ENCODE peak calls at places on chromosomes 2 and 18, in seven cellular contexts. P is IMR-90; K is astrocyte of the spinal cord; V is right cardiac atrium; G is CD8-positive, alpha-beta T cell; M is cardiac fibroblast; Y is psoas muscle. R is an unnamed sample.

GRCh38 chr2:65940856-65941255 is 494.1 kb upstream of the MEIS1 start:
- DNase-seq in K (no peak), G (no peak), M (no peak), Y (no peak), P (no peak), V (no peak), R (no peak)

GRCh38 chr18:76495435-76496199 is 575 bp upstream of the ZNF516 start:
- DNase-seq in G (no peak), Y (peak), P (peak), M (peak), V (peak), K (peak), R (peak)

GRCh38 chr2:75311993-75312392 is 112.7 kb upstream of the TACR1 start:
- DNase-seq in Y (no peak), K (no peak), G (no peak), V (no peak), M (no peak), P (no peak), R (no peak)

GRCh38 chr18:47149457-47150028 is 757 bp downstream of the HDHD2 start:
- DNase-seq in Y (no peak), M (no peak), G (no peak), V (peak), P (peak), K (no peak), R (peak)

GRCh38 chr2:128440666-128441340 is 122.1 kb upstream of the HS6ST1 start:
- DNase-seq in M (no peak), V (peak), K (no peak), P (no peak), Y (no peak), G (no peak), R (no peak)

GRCh38 chr2:113894156-113894743 is 4.4 kb downstream of the ACTR3 start:
- DNase-seq in Y (no peak), P (peak), V (no peak), M (peak), K (peak), G (no peak), R (no peak)

GRCh38 chr2:226211439-226211838 is 588.2 kb downstream of the IRS1 start:
- DNase-seq in V (no peak), M (peak), P (peak), K (peak), Y (no peak), G (no peak), R (no peak)

GRCh38 chr2:120134263-120134662 is 88.9 kb downstream of the TMEM185B start:
- DNase-seq in Y (no peak), M (peak), P (peak), V (no peak), G (no peak), K (peak), R (peak)

GRCh38 chr2:60529111-60529510 is 24.3 kb downstream of the BCL11A start:
- DNase-seq in V (no peak), K (no peak), M (no peak), G (no peak), Y (no peak), P (no peak), R (peak)

GRCh38 chr2:104856086-104856972 is 2.4 kb downstream of the POU3F3 start:
- DNase-seq in Y (no peak), V (no peak), G (no peak), K (peak), M (no peak), P (no peak), R (no peak)

GRCh38 chr2:104853401-104853925 is 452 bp upstream of the POU3F3 start:
- DNase-seq in Y (no peak), V (no peak), M (no peak), G (no peak), K (no peak), P (no peak), R (no peak)

GRCh38 chr2:104855174-104856085 is 1.5 kb downstream of the POU3F3 start:
- DNase-seq in M (no peak), P (no peak), V (no peak), K (no peak), G (no peak), Y (no peak), R (no peak)

GRCh38 chr2:104853926-104854506 is at the start of gene POU3F3:
- DNase-seq in V (peak), M (no peak), Y (peak), G (peak), P (no peak), K (peak), R (peak)

GRCh38 chr2:104854507-104855173 is 725 bp downstream of the POU3F3 start:
- DNase-seq in Y (no peak), K (peak), G (no peak), P (no peak), M (no peak), V (no peak), R (no peak)
- H3K4me3 ChIP-seq in Y (peak), K (peak), G (peak), P (no peak), M (no peak), V (peak), R (no peak)

GRCh38 chr18:11960743-11961380 is 20.4 kb upstream of the IMPA2 start:
- DNase-seq in P (no peak), M (no peak), G (no peak), K (no peak), Y (no peak), V (no peak), R (no peak)
- H3K4me3 ChIP-seq in P (no peak), M (no peak), G (no peak), K (no peak), Y (no peak), V (no peak), R (no peak)

GRCh38 chr2:135870571-135870970 is 5.7 kb downstream of the MCM6 start:
- DNase-seq in G (no peak), K (no peak), Y (no peak), M (no peak), V (no peak), P (no peak), R (no peak)

GRCh38 chr2:135875491-135876065 is 665 bp downstream of the MCM6 start:
- DNase-seq in G (peak), V (peak), M (peak), K (peak), P (peak), Y (peak), R (peak)

GRCh38 chr2:135876066-135876711 is at the start of gene MCM6:
- DNase-seq in P (peak), Y (peak), V (peak), K (peak), G (peak), M (peak), R (peak)

GRCh38 chr2:135874966-135875365 is 1.3 kb downstream of the MCM6 start:
- DNase-seq in K (no peak), Y (no peak), G (no peak), V (no peak), P (no peak), M (no peak), R (no peak)
- H3K4me3 ChIP-seq in K (peak), Y (peak), G (peak), V (no peak), P (no peak), M (no peak), R (peak)

DNA sequence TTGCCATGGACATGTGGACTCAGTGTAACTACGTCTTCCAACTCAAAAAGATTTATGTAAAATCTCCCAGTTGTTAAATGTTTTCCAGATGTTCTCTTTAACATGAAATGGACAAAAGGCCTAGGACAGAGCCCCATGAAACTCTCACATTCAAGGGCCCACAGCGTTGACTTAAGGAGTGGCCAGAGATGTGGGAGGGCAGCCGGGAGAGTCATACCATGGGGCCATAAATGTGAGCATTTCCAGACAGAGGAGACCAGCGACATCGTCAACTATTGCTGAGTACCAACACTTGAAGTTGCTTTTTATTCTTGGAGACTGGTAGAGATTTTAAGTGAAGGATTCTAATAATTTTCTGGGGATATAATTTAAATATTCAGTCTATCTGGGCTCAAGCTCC is 10.0 kb downstream of the SLC3A1 start:
- DNase-seq in K (no peak), P (no peak), V (no peak), G (no peak), Y (no peak), M (no peak), R (no peak)
- H3K4me3 ChIP-seq in K (no peak), P (no peak), V (no peak), G (no peak), Y (no peak), M (no peak), R (no peak)